ENCODE peak calls at places on chromosome 15, in nine cellular contexts. S, B, R, Y, M, W, L, P and D are unnamed samples.

GRCh38 chr15:36898522-36899126 is 201.7 kb downstream of the MEIS2 start:
- DNase-seq in S (no peak), B (no peak), R (no peak), Y (no peak), M (no peak), W (no peak), L (no peak), P (no peak), D (no peak)

GRCh38 chr15:85839637-85840036 is 44.9 kb upstream of the KLHL25 start:
- DNase-seq in S (no peak), B (no peak), R (no peak), Y (no peak), M (no peak), W (no peak), L (no peak), P (no peak), D (no peak)

GRCh38 chr15:44427756-44428724 is 611 bp downstream of the CTDSPL2 start:
- DNase-seq in S (no peak), B (no peak), R (no peak), Y (no peak), M (peak), W (no peak), L (peak), P (peak), D (no peak)

GRCh38 chr15:67807141-67807540 is 18.2 kb upstream of the SKOR1 start:
- DNase-seq in S (no peak), B (no peak), R (no peak), Y (no peak), M (no peak), W (no peak), L (peak), P (no peak), D (no peak)

GRCh38 chr15:78450285-78450858 is 12.4 kb downstream of the IREB2 start:
- DNase-seq in S (no peak), B (no peak), R (no peak), Y (no peak), M (no peak), W (no peak), L (no peak), P (no peak), D (no peak)

GRCh38 chr15:40070166-40070557 is 31.2 kb upstream of the SRP14 start:
- DNase-seq in S (no peak), B (no peak), R (no peak), Y (no peak), M (no peak), W (no peak), L (no peak), P (no peak), D (no peak)

GRCh38 chr15:101014921-101015841 is 96.0 kb downstream of the LRRK1 start:
- DNase-seq in S (peak), B (peak), R (no peak), Y (peak), M (peak), W (peak), L (peak), P (peak), D (no peak)

GRCh38 chr15:92662797-92663196 is 7.2 kb upstream of the FAM174B start:
- DNase-seq in S (no peak), B (no peak), R (no peak), Y (no peak), M (no peak), W (no peak), L (no peak), P (no peak), D (no peak)

GRCh38 chr15:48373855-48374421 is 42.7 kb downstream of the DUT start:
- DNase-seq in S (no peak), B (peak), R (no peak), Y (no peak), M (peak), W (peak), L (no peak), P (no peak), D (no peak)

GRCh38 chr15:79195239-79195638 is 87.3 kb upstream of the ANKRD34C start:
- DNase-seq in S (no peak), B (no peak), R (no peak), Y (no peak), M (no peak), W (no peak), L (peak), P (no peak), D (no peak)

GRCh38 chr15:56732135-56732880 is 1.0 kb downstream of the ZNF280D start:
- DNase-seq in S (no peak), B (no peak), R (no peak), Y (no peak), M (peak), W (no peak), L (peak), P (no peak), D (no peak)

GRCh38 chr15:61228025-61228901 is 839 bp downstream of the RORA start:
- DNase-seq in S (no peak), B (peak), R (no peak), Y (no peak), M (peak), W (peak), L (peak), P (no peak), D (no peak)

GRCh38 chr15:55661431-55661830 is 73.3 kb upstream of the PYGO1 start:
- DNase-seq in S (no peak), B (no peak), R (no peak), Y (no peak), M (peak), W (no peak), L (peak), P (no peak), D (no peak)

GRCh38 chr15:73694419-73694818 is 10.2 kb downstream of the CD276 start:
- DNase-seq in S (no peak), B (no peak), R (no peak), Y (no peak), M (peak), W (no peak), L (no peak), P (no peak), D (no peak)

GRCh38 chr15:64443747-64444621 is 16.4 kb upstream of the ZNF609 start:
- DNase-seq in S (no peak), B (no peak), R (no peak), Y (no peak), M (peak), W (peak), L (no peak), P (peak), D (no peak)

GRCh38 chr15:80202641-80203360 is 49.2 kb downstream of the CTXND1 start:
- DNase-seq in S (no peak), B (no peak), R (no peak), Y (peak), M (no peak), W (peak), L (peak), P (peak), D (no peak)

GRCh38 chr15:60460931-60461330 is 18.0 kb downstream of the ICE2 start:
- DNase-seq in S (no peak), B (no peak), R (no peak), Y (no peak), M (no peak), W (no peak), L (no peak), P (no peak), D (no peak)

GRCh38 chr15:75727031-75727531 is 14.4 kb upstream of the CSPG4 start:
- DNase-seq in S (no peak), B (no peak), R (no peak), Y (no peak), M (no peak), W (no peak), L (no peak), P (no peak), D (no peak)

GRCh38 chr15:50046868-50047267 is 72.2 kb downstream of the ATP8B4 start:
- DNase-seq in S (no peak), B (no peak), R (no peak), Y (no peak), M (no peak), W (no peak), L (no peak), P (no peak), D (no peak)